ENCODE peak calls at places on chromosomes 6 and 20, in five cellular contexts. U is A549; S is CD4-positive, CD25-positive, alpha-beta regulatory T cell; A is psoas muscle; N is PC-9. I is an unnamed sample.

GRCh38 chr6:83467620-83468036 is 36.8 kb upstream of the ME1 start:
- DNase-seq in N (no peak), S (no peak), A (peak), U (no peak), I (no peak)

GRCh38 chr6:121971886-121972285 is 427.6 kb upstream of the HSF2 start:
- DNase-seq in N (peak), U (no peak), A (no peak), S (no peak), I (no peak)

GRCh38 chr6:118171852-118172251 is 264.8 kb downstream of the SLC35F1 start:
- DNase-seq in S (no peak), N (no peak), U (no peak), A (no peak), I (peak)

GRCh38 chr6:96211341-96211740 is 195.6 kb downstream of the FUT9 start:
- DNase-seq in N (no peak), U (no peak), A (no peak), S (no peak), I (no peak)

GRCh38 chr6:2426561-2427340 is 181.3 kb upstream of the GMDS start:
- DNase-seq in A (no peak), U (no peak), N (no peak), S (no peak), I (no peak)

GRCh38 chr6:37426945-37427510 is 6.0 kb upstream of the CMTR1 start:
- DNase-seq in A (no peak), U (no peak), S (no peak), N (no peak), I (no peak)

GRCh38 chr6:70270287-70271005 is 32.4 kb downstream of the COL9A1 start:
- DNase-seq in A (no peak), S (no peak), N (no peak), U (no peak), I (no peak)

GRCh38 chr20:54353337-54353736 is 122.1 kb upstream of the DOK5 start:
- DNase-seq in S (no peak), A (no peak), N (no peak), U (no peak), I (no peak)

GRCh38 chr6:71203211-71203610 is 85.4 kb upstream of the OGFRL1 start:
- DNase-seq in U (no peak), N (no peak), A (no peak), S (no peak), I (no peak)

GRCh38 chr6:121951918-121952379 is 447.5 kb upstream of the HSF2 start:
- DNase-seq in U (no peak), N (peak), S (no peak), A (no peak), I (peak)

GRCh38 chr6:140269766-140270165 is 895.3 kb upstream of the CITED2 start:
- DNase-seq in U (no peak), S (no peak), A (no peak), N (no peak), I (peak)

GRCh38 chr6:130018830-130019795 is 732 bp downstream of the L3MBTL3 start:
- DNase-seq in A (peak), N (peak), S (peak), U (peak), I (no peak)

GRCh38 chr6:130020106-130020851 is 1.9 kb downstream of the L3MBTL3 start:
- DNase-seq in A (peak), U (peak), S (peak), N (peak), I (no peak)

GRCh38 chr6:130019796-130020105 is 1.4 kb downstream of the L3MBTL3 start:
- DNase-seq in A (no peak), N (no peak), S (no peak), U (no peak), I (no peak)

GRCh38 chr6:130020892-130021483 is 2.6 kb downstream of the L3MBTL3 start:
- DNase-seq in S (peak), A (peak), N (peak), U (peak), I (peak)

DNA sequence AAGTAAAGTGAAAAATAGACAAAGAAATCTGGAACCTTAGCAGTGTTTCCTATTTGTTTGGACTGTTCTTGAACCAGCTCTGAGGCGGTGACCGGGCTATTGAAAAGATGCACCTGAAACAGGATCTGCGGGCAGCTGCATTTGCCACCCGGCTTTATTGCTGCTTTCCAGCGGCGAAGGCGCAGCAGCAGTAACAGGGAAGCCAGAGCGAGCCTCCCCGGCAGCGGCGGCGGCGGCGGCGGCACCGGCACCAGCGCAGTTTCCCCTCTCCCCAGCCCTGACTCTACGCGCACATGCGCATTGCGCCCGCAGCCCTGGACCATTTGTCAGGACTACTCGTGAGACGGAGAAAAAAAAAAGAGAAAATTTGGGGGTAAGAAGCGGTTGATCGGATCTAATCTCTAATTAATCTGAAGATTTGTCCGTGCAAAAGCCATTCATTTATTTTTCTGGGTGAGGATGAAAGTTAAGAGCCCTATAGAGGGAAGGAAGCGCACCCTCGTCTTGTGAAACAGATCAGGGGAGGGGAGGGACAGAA is at the start of gene L3MBTL3:
- DNase-seq in N (peak), A (peak), U (peak), S (peak), I (peak)
- H3K27ac ChIP-seq in N (no peak), A (peak), U (peak), S (peak), I (peak)

GRCh38 chr6:158039178-158039557 is 57.5 kb downstream of the SYNJ2 start:
- DNase-seq in N (peak), S (no peak), A (no peak), U (no peak), I (no peak)

GRCh38 chr6:158041370-158041769 is 59.7 kb downstream of the SYNJ2 start:
- DNase-seq in U (no peak), A (no peak), S (no peak), N (no peak), I (no peak)

GRCh38 chr6:158040804-158041347 is 59.2 kb downstream of the SYNJ2 start:
- DNase-seq in S (no peak), U (no peak), N (no peak), A (no peak), I (no peak)

GRCh38 chr6:158039571-158040050 is 57.9 kb downstream of the SYNJ2 start:
- DNase-seq in U (no peak), N (peak), S (no peak), A (peak), I (no peak)

DNA sequence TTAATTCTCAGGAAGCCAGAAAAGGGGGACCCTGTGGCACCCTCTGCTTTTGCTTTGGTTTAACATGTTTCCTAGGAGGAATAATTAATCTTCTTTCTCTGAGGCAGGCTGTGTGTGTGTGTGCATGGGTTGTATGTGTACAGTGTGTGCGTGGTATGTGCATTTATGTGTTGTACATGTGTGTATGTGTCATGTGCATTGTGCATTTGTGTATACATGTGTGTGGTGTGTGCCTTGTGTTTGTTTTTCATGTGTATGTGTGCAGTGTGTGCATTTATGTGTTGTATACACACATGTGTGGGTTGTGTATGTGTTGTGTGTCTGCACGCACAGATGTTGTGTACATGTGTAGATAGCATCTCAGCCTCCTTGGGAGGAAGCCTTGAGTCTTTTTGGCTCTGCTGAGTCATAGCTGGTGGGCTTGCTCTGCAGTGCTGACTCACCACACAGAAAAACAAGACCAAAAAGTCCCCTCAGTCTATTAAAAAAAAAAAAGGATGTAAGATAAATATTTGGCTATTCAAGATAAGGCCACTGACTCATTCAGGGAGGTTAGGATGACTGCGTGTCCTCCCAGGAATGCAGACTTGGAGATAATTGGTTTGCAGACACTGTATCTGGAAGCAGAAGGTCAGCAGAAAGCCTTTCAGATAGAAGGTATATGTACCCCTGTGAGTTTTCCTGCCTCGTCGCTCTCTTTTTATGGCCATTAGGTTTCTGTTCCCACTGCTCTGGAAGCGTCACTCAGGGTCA is 58.6 kb downstream of the SYNJ2 start:
- DNase-seq in A (no peak), S (no peak), N (peak), U (peak), I (no peak)
- H3K27ac ChIP-seq in A (peak), S (no peak), N (peak), U (peak), I (no peak)

GRCh38 chr20:44068780-44069191 is 118.2 kb downstream of the JPH2 start:
- DNase-seq in A (no peak), U (no peak), N (no peak), S (no peak), I (no peak)
- H3K27ac ChIP-seq in A (no peak), U (no peak), N (no peak), S (peak), I (no peak)

DNA sequence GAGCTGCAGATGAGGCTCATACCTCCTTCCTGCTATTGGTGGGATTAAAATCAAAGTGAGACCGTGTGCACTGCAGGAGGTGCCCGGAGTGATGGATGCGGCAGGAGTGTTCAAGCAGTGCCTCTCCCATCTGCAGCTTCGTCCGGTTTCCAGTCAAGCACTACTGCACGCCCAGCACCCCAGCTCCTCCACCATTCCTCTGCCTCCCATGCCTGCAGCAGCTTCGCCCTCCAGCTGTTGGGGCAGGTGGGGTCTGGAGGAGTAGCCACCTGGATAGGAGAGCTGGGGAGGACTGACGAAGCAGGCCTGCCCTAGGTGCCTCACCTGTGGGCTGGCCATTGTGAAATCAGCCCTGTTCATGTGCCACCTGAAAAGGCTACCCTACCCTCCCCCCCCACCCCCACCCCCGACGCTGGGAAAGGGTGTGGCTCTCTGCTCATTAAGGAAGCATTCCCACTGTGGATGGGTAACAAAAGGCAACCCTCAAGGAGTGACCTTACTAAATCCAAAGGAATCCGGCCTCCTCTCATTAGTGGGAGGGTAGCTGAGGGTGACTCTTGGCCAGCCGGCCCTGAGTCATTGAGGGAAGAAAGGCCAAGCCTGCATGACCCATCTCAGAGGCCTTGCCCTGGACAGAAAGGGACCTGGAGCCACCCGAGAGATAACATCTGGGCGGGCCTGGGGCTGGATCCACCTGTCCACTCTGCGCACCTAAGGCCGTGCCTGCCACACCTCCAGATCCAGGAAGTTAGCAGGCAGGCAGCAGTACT is 115.9 kb upstream of the ARMC2 start:
- DNase-seq in U (no peak), S (no peak), A (no peak), N (peak), I (no peak)
- H3K27ac ChIP-seq in U (no peak), S (no peak), A (no peak), N (peak), I (peak)

DNA sequence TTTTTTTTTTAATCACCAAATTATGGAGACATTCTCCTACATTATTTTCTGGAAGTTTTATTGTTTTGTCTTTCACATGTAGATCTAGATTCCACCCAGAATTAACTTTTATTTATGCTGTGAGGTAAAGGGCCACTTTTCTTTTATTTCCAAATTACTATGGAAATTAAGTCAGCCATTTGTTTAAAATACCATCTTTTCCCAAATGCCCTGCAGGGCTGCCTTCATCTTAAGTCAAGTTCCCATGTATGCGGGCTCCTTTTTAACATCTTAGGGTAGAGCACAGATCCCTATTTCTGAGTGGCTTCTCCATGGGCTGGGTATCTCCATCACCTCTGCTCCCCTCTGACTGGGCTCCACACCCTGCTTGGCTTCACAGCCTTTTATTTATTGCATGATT is 348.4 kb downstream of the SOX4 start:
- DNase-seq in S (no peak), A (no peak), U (no peak), N (no peak), I (no peak)
- H3K27ac ChIP-seq in S (no peak), A (no peak), U (peak), N (no peak), I (no peak)